ENCODE peak calls at places on chromosomes 2 and 18, in ten cellular contexts. One of them, this sample, is unnamed.

GRCh38 chr2:223847410-223847809 is 10.0 kb upstream of the AP1S3 start:
- DNase-seq in CD8-positive, alpha-beta T cell: no peak
- DNase-seq in fibroblast of lung: no peak
- DNase-seq in naive thymus-derived CD4-positive, alpha-beta T cell: no peak
- DNase-seq in tibial artery: no peak
- DNase-seq in CD4-positive, alpha-beta T cell: no peak
- DNase-seq in kidney epithelial cell: no peak
- DNase-seq in IMR-90: no peak
- DNase-seq in sigmoid colon: no peak
- DNase-seq in aorta: no peak
- DNase-seq in this sample: no peak

GRCh38 chr2:221407765-221408164 is 164.3 kb downstream of the EPHA4 start:
- DNase-seq in kidney epithelial cell: no peak
- DNase-seq in tibial artery: no peak
- DNase-seq in naive thymus-derived CD4-positive, alpha-beta T cell: no peak
- DNase-seq in aorta: no peak
- DNase-seq in sigmoid colon: no peak
- DNase-seq in CD8-positive, alpha-beta T cell: no peak
- DNase-seq in IMR-90: no peak
- DNase-seq in fibroblast of lung: no peak
- DNase-seq in CD4-positive, alpha-beta T cell: no peak
- DNase-seq in this sample: no peak

GRCh38 chr2:173436088-173436487 is 81.4 kb downstream of the CDCA7 start:
- DNase-seq in aorta: no peak
- DNase-seq in tibial artery: no peak
- DNase-seq in naive thymus-derived CD4-positive, alpha-beta T cell: no peak
- DNase-seq in IMR-90: no peak
- DNase-seq in CD8-positive, alpha-beta T cell: no peak
- DNase-seq in CD4-positive, alpha-beta T cell: no peak
- DNase-seq in fibroblast of lung: no peak
- DNase-seq in sigmoid colon: no peak
- DNase-seq in kidney epithelial cell: no peak
- DNase-seq in this sample: no peak

GRCh38 chr18:525066-525797 is 24.7 kb upstream of the COLEC12 start:
- DNase-seq in aorta: no peak
- DNase-seq in CD4-positive, alpha-beta T cell: no peak
- DNase-seq in fibroblast of lung: peak; percentile 55
- DNase-seq in CD8-positive, alpha-beta T cell: no peak
- DNase-seq in tibial artery: no peak
- DNase-seq in IMR-90: peak; percentile 81
- DNase-seq in kidney epithelial cell: peak; percentile 35
- DNase-seq in naive thymus-derived CD4-positive, alpha-beta T cell: no peak
- DNase-seq in sigmoid colon: no peak
- DNase-seq in this sample: peak; percentile 41

GRCh38 chr2:220228310-220229006 is 601.0 kb downstream of the SLC4A3 start:
- DNase-seq in CD8-positive, alpha-beta T cell: no peak
- DNase-seq in tibial artery: no peak
- DNase-seq in kidney epithelial cell: peak; percentile 95
- DNase-seq in CD4-positive, alpha-beta T cell: no peak
- DNase-seq in IMR-90: peak; percentile 99
- DNase-seq in aorta: no peak
- DNase-seq in fibroblast of lung: peak; percentile 97
- DNase-seq in sigmoid colon: no peak
- DNase-seq in naive thymus-derived CD4-positive, alpha-beta T cell: no peak
- DNase-seq in this sample: peak; percentile 91

GRCh38 chr2:144518744-144519596 is 949 bp downstream of the ZEB2 start:
- DNase-seq in fibroblast of lung: peak; percentile 35
- DNase-seq in IMR-90: no peak
- DNase-seq in tibial artery: no peak
- DNase-seq in kidney epithelial cell: no peak
- DNase-seq in CD4-positive, alpha-beta T cell: no peak
- DNase-seq in CD8-positive, alpha-beta T cell: no peak
- DNase-seq in aorta: no peak
- DNase-seq in sigmoid colon: no peak
- DNase-seq in naive thymus-derived CD4-positive, alpha-beta T cell: no peak
- DNase-seq in this sample: no peak

GRCh38 chr2:11169333-11169732 is 14.1 kb downstream of the SLC66A3 start:
- DNase-seq in aorta: no peak
- DNase-seq in kidney epithelial cell: no peak
- DNase-seq in CD4-positive, alpha-beta T cell: no peak
- DNase-seq in IMR-90: no peak
- DNase-seq in naive thymus-derived CD4-positive, alpha-beta T cell: no peak
- DNase-seq in CD8-positive, alpha-beta T cell: no peak
- DNase-seq in sigmoid colon: no peak
- DNase-seq in fibroblast of lung: no peak
- DNase-seq in tibial artery: no peak
- DNase-seq in this sample: no peak

GRCh38 chr18:35028556-35028955 is 12.7 kb upstream of the MAPRE2 start:
- DNase-seq in IMR-90: no peak
- DNase-seq in naive thymus-derived CD4-positive, alpha-beta T cell: no peak
- DNase-seq in kidney epithelial cell: no peak
- DNase-seq in tibial artery: no peak
- DNase-seq in fibroblast of lung: peak; percentile 63
- DNase-seq in CD4-positive, alpha-beta T cell: no peak
- DNase-seq in aorta: no peak
- DNase-seq in CD8-positive, alpha-beta T cell: no peak
- DNase-seq in sigmoid colon: no peak
- DNase-seq in this sample: no peak

GRCh38 chr2:145764631-145765030 is 1244.7 kb upstream of the ZEB2 start:
- DNase-seq in CD4-positive, alpha-beta T cell: no peak
- DNase-seq in naive thymus-derived CD4-positive, alpha-beta T cell: no peak
- DNase-seq in CD8-positive, alpha-beta T cell: no peak
- DNase-seq in sigmoid colon: no peak
- DNase-seq in IMR-90: no peak
- DNase-seq in tibial artery: peak; percentile 36
- DNase-seq in kidney epithelial cell: no peak
- DNase-seq in fibroblast of lung: peak; percentile 59
- DNase-seq in aorta: no peak
- DNase-seq in this sample: no peak

GRCh38 chr2:25132693-25133092 is 35.7 kb downstream of the POMC start:
- DNase-seq in tibial artery: no peak
- DNase-seq in kidney epithelial cell: no peak
- DNase-seq in naive thymus-derived CD4-positive, alpha-beta T cell: no peak
- DNase-seq in sigmoid colon: no peak
- DNase-seq in IMR-90: no peak
- DNase-seq in CD8-positive, alpha-beta T cell: no peak
- DNase-seq in CD4-positive, alpha-beta T cell: no peak
- DNase-seq in aorta: no peak
- DNase-seq in fibroblast of lung: no peak
- DNase-seq in this sample: no peak

GRCh38 chr2:44944102-44944951 is 2.8 kb downstream of the SIX3 start:
- DNase-seq in kidney epithelial cell: no peak
- DNase-seq in IMR-90: no peak
- DNase-seq in aorta: no peak
- DNase-seq in tibial artery: no peak
- DNase-seq in CD8-positive, alpha-beta T cell: no peak
- DNase-seq in CD4-positive, alpha-beta T cell: no peak
- DNase-seq in fibroblast of lung: no peak
- DNase-seq in naive thymus-derived CD4-positive, alpha-beta T cell: no peak
- DNase-seq in sigmoid colon: no peak
- DNase-seq in this sample: no peak

GRCh38 chr2:44943693-44944101 is 2.2 kb downstream of the SIX3 start:
- DNase-seq in aorta: no peak
- DNase-seq in CD4-positive, alpha-beta T cell: no peak
- DNase-seq in tibial artery: no peak
- DNase-seq in sigmoid colon: no peak
- DNase-seq in kidney epithelial cell: no peak
- DNase-seq in IMR-90: no peak
- DNase-seq in CD8-positive, alpha-beta T cell: no peak
- DNase-seq in naive thymus-derived CD4-positive, alpha-beta T cell: no peak
- DNase-seq in fibroblast of lung: no peak
- DNase-seq in this sample: no peak

GRCh38 chr2:44941551-44942234 is at the start of gene SIX3:
- DNase-seq in kidney epithelial cell: no peak
- DNase-seq in naive thymus-derived CD4-positive, alpha-beta T cell: no peak
- DNase-seq in aorta: no peak
- DNase-seq in tibial artery: no peak
- DNase-seq in CD8-positive, alpha-beta T cell: no peak
- DNase-seq in fibroblast of lung: no peak
- DNase-seq in sigmoid colon: no peak
- DNase-seq in CD4-positive, alpha-beta T cell: no peak
- DNase-seq in IMR-90: no peak
- DNase-seq in this sample: no peak

GRCh38 chr2:44942304-44943030 is 965 bp downstream of the SIX3 start:
- DNase-seq in fibroblast of lung: no peak
- DNase-seq in tibial artery: no peak
- DNase-seq in aorta: no peak
- DNase-seq in naive thymus-derived CD4-positive, alpha-beta T cell: no peak
- DNase-seq in CD4-positive, alpha-beta T cell: no peak
- DNase-seq in CD8-positive, alpha-beta T cell: no peak
- DNase-seq in sigmoid colon: no peak
- DNase-seq in IMR-90: no peak
- DNase-seq in kidney epithelial cell: no peak
- DNase-seq in this sample: no peak

DNA sequence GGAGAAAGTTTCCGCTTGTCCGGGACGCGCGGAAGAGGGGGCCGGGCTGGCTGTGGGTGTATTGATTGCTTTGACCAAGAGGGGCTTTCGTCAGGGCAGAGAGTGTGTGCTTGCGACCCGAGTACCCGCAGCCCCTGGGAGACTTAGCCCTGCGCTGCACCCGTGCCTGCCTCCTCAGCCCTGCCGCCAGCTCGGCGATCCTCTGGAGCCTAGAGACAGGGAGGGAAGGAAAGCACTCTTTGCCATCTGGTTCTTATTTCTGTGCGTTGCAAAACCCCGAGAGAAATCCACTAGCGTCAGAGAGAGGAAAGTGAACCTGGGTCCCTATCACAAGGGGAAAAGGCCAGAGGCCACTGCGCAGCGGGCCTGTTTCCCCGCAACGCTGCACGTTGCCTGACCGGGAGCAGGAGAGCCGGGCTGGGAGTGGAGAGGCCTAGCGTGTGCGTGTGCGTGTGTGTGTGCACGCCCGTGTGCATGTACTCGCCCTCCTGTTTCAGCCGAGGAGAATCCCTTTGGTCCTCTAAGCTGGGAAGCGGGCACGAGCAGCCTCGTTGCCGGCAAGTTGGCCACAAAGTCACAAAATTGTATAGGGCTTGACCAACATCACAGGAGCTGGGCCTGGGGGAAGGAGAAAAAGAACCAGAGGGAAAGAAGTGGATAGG is 1.7 kb downstream of the SIX3 start:
- DNase-seq in fibroblast of lung: no peak
- DNase-seq in kidney epithelial cell: no peak
- DNase-seq in tibial artery: no peak
- DNase-seq in aorta: no peak
- DNase-seq in CD8-positive, alpha-beta T cell: no peak
- DNase-seq in IMR-90: no peak
- DNase-seq in naive thymus-derived CD4-positive, alpha-beta T cell: no peak
- DNase-seq in sigmoid colon: no peak
- DNase-seq in CD4-positive, alpha-beta T cell: no peak
- DNase-seq in this sample: no peak
- H3K27me3 ChIP-seq in fibroblast of lung: peaks cover 87% of the 10 kb centered on the region
- H3K27me3 ChIP-seq in kidney epithelial cell: peaks cover 90% of the 10 kb centered on the region
- H3K27me3 ChIP-seq in tibial artery: no peaks in the 10 kb centered on the region
- H3K27me3 ChIP-seq in aorta: no peaks in the 10 kb centered on the region
- H3K27me3 ChIP-seq in CD8-positive, alpha-beta T cell: peaks cover 25% of the 10 kb centered on the region
- H3K27me3 ChIP-seq in IMR-90: peaks cover 98% of the 10 kb centered on the region
- H3K27me3 ChIP-seq in naive thymus-derived CD4-positive, alpha-beta T cell: no peaks in the 10 kb centered on the region
- H3K27me3 ChIP-seq in sigmoid colon: peaks cover 95% of the 10 kb centered on the region
- H3K27me3 ChIP-seq in CD4-positive, alpha-beta T cell: peaks cover 91% of the 10 kb centered on the region
- H3K27me3 ChIP-seq in this sample: peaks cover 53% of the 10 kb centered on the region

GRCh38 chr2:111919362-111919761 is 21.0 kb downstream of the MERTK start:
- DNase-seq in CD8-positive, alpha-beta T cell: no peak
- DNase-seq in kidney epithelial cell: no peak
- DNase-seq in fibroblast of lung: no peak
- DNase-seq in aorta: no peak
- DNase-seq in tibial artery: no peak
- DNase-seq in sigmoid colon: no peak
- DNase-seq in IMR-90: no peak
- DNase-seq in CD4-positive, alpha-beta T cell: no peak
- DNase-seq in naive thymus-derived CD4-positive, alpha-beta T cell: no peak
- DNase-seq in this sample: no peak
- H3K27me3 ChIP-seq in CD8-positive, alpha-beta T cell: no peaks in the 10 kb centered on the region
- H3K27me3 ChIP-seq in kidney epithelial cell: no peaks in the 10 kb centered on the region
- H3K27me3 ChIP-seq in fibroblast of lung: peaks cover 14% of the 10 kb centered on the region
- H3K27me3 ChIP-seq in aorta: no peaks in the 10 kb centered on the region
- H3K27me3 ChIP-seq in tibial artery: no peaks in the 10 kb centered on the region
- H3K27me3 ChIP-seq in sigmoid colon: no peaks in the 10 kb centered on the region
- H3K27me3 ChIP-seq in IMR-90: peaks cover 17% of the 10 kb centered on the region
- H3K27me3 ChIP-seq in CD4-positive, alpha-beta T cell: no peaks in the 10 kb centered on the region
- H3K27me3 ChIP-seq in naive thymus-derived CD4-positive, alpha-beta T cell: no peaks in the 10 kb centered on the region
- H3K27me3 ChIP-seq in this sample: peaks cover 16% of the 10 kb centered on the region

GRCh38 chr2:157627594-157628281 is 926 bp downstream of the ACVR1C start:
- DNase-seq in naive thymus-derived CD4-positive, alpha-beta T cell: peak; percentile 61
- DNase-seq in sigmoid colon: no peak
- DNase-seq in CD8-positive, alpha-beta T cell: no peak
- DNase-seq in CD4-positive, alpha-beta T cell: no peak
- DNase-seq in kidney epithelial cell: no peak
- DNase-seq in tibial artery: no peak
- DNase-seq in aorta: no peak
- DNase-seq in IMR-90: peak; percentile 3
- DNase-seq in fibroblast of lung: no peak
- DNase-seq in this sample: no peak

GRCh38 chr2:157628282-157628531 is 457 bp downstream of the ACVR1C start:
- DNase-seq in CD4-positive, alpha-beta T cell: no peak
- DNase-seq in sigmoid colon: no peak
- DNase-seq in aorta: no peak
- DNase-seq in fibroblast of lung: no peak
- DNase-seq in kidney epithelial cell: no peak
- DNase-seq in naive thymus-derived CD4-positive, alpha-beta T cell: no peak
- DNase-seq in CD8-positive, alpha-beta T cell: no peak
- DNase-seq in tibial artery: no peak
- DNase-seq in IMR-90: no peak
- DNase-seq in this sample: no peak

GRCh38 chr2:157625311-157625710 is 3.4 kb downstream of the ACVR1C start:
- DNase-seq in sigmoid colon: no peak
- DNase-seq in CD4-positive, alpha-beta T cell: no peak
- DNase-seq in IMR-90: no peak
- DNase-seq in aorta: no peak
- DNase-seq in CD8-positive, alpha-beta T cell: no peak
- DNase-seq in tibial artery: no peak
- DNase-seq in fibroblast of lung: peak; percentile 22
- DNase-seq in naive thymus-derived CD4-positive, alpha-beta T cell: peak; percentile 52
- DNase-seq in kidney epithelial cell: no peak
- DNase-seq in this sample: no peak

GRCh38 chr2:157628532-157629415 is at the start of gene ACVR1C:
- DNase-seq in aorta: peak; percentile 57
- DNase-seq in sigmoid colon: peak; percentile 67
- DNase-seq in fibroblast of lung: peak; percentile 40
- DNase-seq in tibial artery: peak; percentile 31
- DNase-seq in CD4-positive, alpha-beta T cell: peak; percentile 45
- DNase-seq in naive thymus-derived CD4-positive, alpha-beta T cell: peak; percentile 78
- DNase-seq in kidney epithelial cell: peak; percentile 63
- DNase-seq in CD8-positive, alpha-beta T cell: peak; percentile 81
- DNase-seq in IMR-90: peak; percentile 37
- DNase-seq in this sample: no peak
- H3K27me3 ChIP-seq in aorta: no peaks in the 10 kb centered on the region
- H3K27me3 ChIP-seq in sigmoid colon: peaks cover 9% of the 10 kb centered on the region
- H3K27me3 ChIP-seq in fibroblast of lung: peaks cover 11% of the 10 kb centered on the region
- H3K27me3 ChIP-seq in tibial artery: no peaks in the 10 kb centered on the region
- H3K27me3 ChIP-seq in CD4-positive, alpha-beta T cell: no peaks in the 10 kb centered on the region
- H3K27me3 ChIP-seq in naive thymus-derived CD4-positive, alpha-beta T cell: no peaks in the 10 kb centered on the region
- H3K27me3 ChIP-seq in kidney epithelial cell: no peaks in the 10 kb centered on the region
- H3K27me3 ChIP-seq in CD8-positive, alpha-beta T cell: no peaks in the 10 kb centered on the region
- H3K27me3 ChIP-seq in IMR-90: peaks cover 12% of the 10 kb centered on the region
- H3K27me3 ChIP-seq in this sample: peaks cover 5% of the 10 kb centered on the region

DNA sequence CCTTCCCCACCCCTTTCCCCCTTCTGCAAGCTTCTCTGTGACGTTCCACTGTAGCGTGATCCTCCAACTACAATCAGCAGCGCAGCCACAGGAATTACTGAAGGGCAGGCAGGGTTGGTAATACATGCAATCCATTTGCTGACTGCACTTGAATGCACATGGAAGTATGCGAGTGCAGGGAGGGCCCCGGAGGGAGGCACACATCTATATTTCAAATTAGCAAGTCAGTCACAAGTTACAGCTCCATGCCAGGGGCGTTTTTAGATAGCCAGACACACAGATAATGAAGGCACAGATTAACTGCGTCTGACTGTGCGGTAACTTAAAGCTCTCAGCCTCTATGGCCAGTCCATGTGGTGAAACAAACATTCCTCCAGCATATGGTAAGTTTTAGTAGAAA is 209.2 kb upstream of the GATA6 start:
- DNase-seq in tibial artery: no peak
- DNase-seq in fibroblast of lung: no peak
- DNase-seq in aorta: no peak
- DNase-seq in IMR-90: no peak
- DNase-seq in CD4-positive, alpha-beta T cell: no peak
- DNase-seq in kidney epithelial cell: no peak
- DNase-seq in CD8-positive, alpha-beta T cell: no peak
- DNase-seq in naive thymus-derived CD4-positive, alpha-beta T cell: no peak
- DNase-seq in sigmoid colon: no peak
- DNase-seq in this sample: no peak
- H3K27me3 ChIP-seq in tibial artery: no peaks in the 10 kb centered on the region
- H3K27me3 ChIP-seq in fibroblast of lung: no peaks in the 10 kb centered on the region
- H3K27me3 ChIP-seq in aorta: no peaks in the 10 kb centered on the region
- H3K27me3 ChIP-seq in IMR-90: peaks cover 21% of the 10 kb centered on the region
- H3K27me3 ChIP-seq in CD4-positive, alpha-beta T cell: no peaks in the 10 kb centered on the region
- H3K27me3 ChIP-seq in kidney epithelial cell: no peaks in the 10 kb centered on the region
- H3K27me3 ChIP-seq in CD8-positive, alpha-beta T cell: no peaks in the 10 kb centered on the region
- H3K27me3 ChIP-seq in naive thymus-derived CD4-positive, alpha-beta T cell: no peaks in the 10 kb centered on the region
- H3K27me3 ChIP-seq in sigmoid colon: no peaks in the 10 kb centered on the region
- H3K27me3 ChIP-seq in this sample: no peaks in the 10 kb centered on the region